ENCODE peak calls at places on chromosome 9, in nine cellular contexts. V is naive thymus-derived CD8-positive, alpha-beta T cell; X is NCI-H345; T is activated CD4-positive, CD25-positive, alpha-beta regulatory T cell; C is NCI-H510A; R is activated T-cell treated with anti-CD3 and anti-CD28 coated beads, Interleukin-2, amount 50 U/mL, for 24 hours; D is T-helper 17 cell; E is LHCN-M2; N is CD8-positive, alpha-beta T cell. M is an unnamed sample.

GRCh38 chr9:85703398-85703797 is 38.4 kb downstream of the AGTPBP1 start:
- DNase-seq in D (no peak), X (no peak), N (no peak), T (no peak), R (no peak), V (no peak), E (peak; percentile 20), C (no peak), M (no peak)

GRCh38 chr9:99368341-99369326 is 146.6 kb downstream of the SEC61B start:
- DNase-seq in N (no peak), R (no peak), V (peak; percentile 4), C (no peak), E (peak; percentile 54), T (no peak), X (no peak), D (no peak), M (peak; percentile 46)

GRCh38 chr9:107852891-107853290 is 363.3 kb upstream of the KLF4 start:
- DNase-seq in C (no peak), D (no peak), X (no peak), R (no peak), T (no peak), E (no peak), N (no peak), V (no peak), M (no peak)

GRCh38 chr9:38355526-38356120 is 36.9 kb upstream of the ALDH1B1 start:
- DNase-seq in D (no peak), X (no peak), R (no peak), E (no peak), V (no peak), C (no peak), N (no peak), T (no peak), M (no peak)

GRCh38 chr9:91580136-91580535 is 156.5 kb upstream of the NFIL3 start:
- DNase-seq in C (no peak), T (no peak), E (no peak), D (no peak), X (no peak), R (no peak), N (no peak), V (no peak), M (no peak)

GRCh38 chr9:94011134-94011533 is 56.0 kb upstream of the BARX1 start:
- DNase-seq in N (peak; percentile 24), V (no peak), T (no peak), C (no peak), E (no peak), X (no peak), R (no peak), D (no peak), M (no peak)

GRCh38 chr9:89606049-89606481 is 1.3 kb downstream of the GADD45G start:
- DNase-seq in T (no peak), E (peak; percentile 51), V (peak; percentile 10), C (no peak), X (peak; percentile 45), R (no peak), N (peak; percentile 22), D (peak; percentile 31), M (peak; percentile 46)

GRCh38 chr9:36836486-36836885 is 197.6 kb downstream of the PAX5 start:
- DNase-seq in D (no peak), R (no peak), V (no peak), C (no peak), N (no peak), T (no peak), X (no peak), E (no peak), M (no peak)

GRCh38 chr9:1001838-1002237 is 25.4 kb downstream of the DMRT3 start:
- DNase-seq in X (no peak), E (peak; percentile 67), V (no peak), D (no peak), C (no peak), N (no peak), R (no peak), T (no peak), M (no peak)

GRCh38 chr9:132885691-132886357 is 7.1 kb downstream of the SPACA9 start:
- DNase-seq in C (no peak), R (no peak), X (no peak), T (no peak), N (no peak), E (no peak), D (no peak), V (no peak), M (no peak)

GRCh38 chr9:967851-968641 is 8.4 kb upstream of the DMRT3 start:
- DNase-seq in D (no peak), V (no peak), N (no peak), C (peak; percentile 33), X (no peak), R (no peak), E (no peak), T (no peak), M (no peak)

GRCh38 chr9:4762889-4763521 is 22.0 kb upstream of the AK3 start:
- DNase-seq in V (no peak), N (no peak), E (peak; percentile 21), C (no peak), D (no peak), T (no peak), R (no peak), X (no peak), M (peak; percentile 57)

GRCh38 chr9:74379718-74380117 is 117.4 kb upstream of the RORB start:
- DNase-seq in C (peak; percentile 3), R (no peak), X (no peak), T (no peak), D (no peak), E (no peak), V (no peak), N (no peak), M (peak; percentile 1)

GRCh38 chr9:87674565-87675299 is 51.2 kb upstream of the CTSL start:
- DNase-seq in X (no peak), R (no peak), T (no peak), D (no peak), E (no peak), N (no peak), V (no peak), C (no peak), M (no peak)

GRCh38 chr9:99015890-99016289 is 72.2 kb downstream of the COL15A1 start:
- DNase-seq in N (no peak), X (no peak), D (no peak), C (no peak), V (no peak), R (no peak), E (no peak), T (no peak), M (no peak)

GRCh38 chr9:133768859-133769510 is 30.8 kb upstream of the SARDH start:
- DNase-seq in V (no peak), C (no peak), E (no peak), T (no peak), X (no peak), R (peak; percentile 27), D (peak; percentile 2), N (no peak), M (peak; percentile 1)

GRCh38 chr9:105656131-105656921 is 5.9 kb upstream of the TAL2 start:
- DNase-seq in N (no peak), T (no peak), C (peak; percentile 29), X (peak; percentile 57), E (no peak), D (no peak), R (peak; percentile 34), V (no peak), M (peak; percentile 54)

GRCh38 chr9:23434654-23435053 is 391.4 kb downstream of the ELAVL2 start:
- DNase-seq in D (no peak), N (no peak), T (no peak), E (no peak), C (no peak), X (no peak), R (no peak), V (no peak), M (no peak)

GRCh38 chr9:116308070-116308469 is 154.5 kb downstream of the PAPPA start:
- DNase-seq in D (no peak), X (no peak), R (no peak), N (no peak), E (no peak), T (no peak), C (no peak), V (no peak), M (no peak)

GRCh38 chr9:137878146-137878941 is 762 bp downstream of the CACNA1B start:
- DNase-seq in N (no peak), D (no peak), T (no peak), C (no peak), V (no peak), E (no peak), X (peak; percentile 47), R (peak; percentile 58), M (peak; percentile 48)

GRCh38 chr9:121601234-121601633 is 50.2 kb upstream of the DAB2IP start:
- DNase-seq in N (no peak), X (no peak), V (no peak), D (no peak), R (no peak), C (no peak), T (no peak), E (no peak), M (no peak)

GRCh38 chr9:97046228-97046627 is 7.3 kb upstream of the CTSV start:
- DNase-seq in N (no peak), V (no peak), T (no peak), C (no peak), E (no peak), R (no peak), X (peak; percentile 84), D (no peak), M (peak; percentile 33)

GRCh38 chr9:93635186-93636107 is 59.1 kb downstream of the PHF2 start:
- DNase-seq in V (no peak), N (no peak), D (no peak), X (no peak), R (peak; percentile 14), C (no peak), E (no peak), T (no peak), M (no peak)

GRCh38 chr9:98254236-98255063 is 999 bp downstream of the TBC1D2 start:
- DNase-seq in V (no peak), R (no peak), X (no peak), T (no peak), C (no peak), D (no peak), N (no peak), E (no peak), M (no peak)

GRCh38 chr9:134360897-134361296 is 34.6 kb downstream of the RXRA start:
- DNase-seq in N (no peak), D (no peak), V (no peak), X (no peak), E (no peak), T (no peak), C (no peak), R (no peak), M (no peak)

GRCh38 chr9:99134893-99135341 is 30.0 kb downstream of the TGFBR1 start:
- DNase-seq in E (peak; percentile 63), V (no peak), D (no peak), X (no peak), C (no peak), T (no peak), R (no peak), N (no peak), M (no peak)

GRCh38 chr9:6759114-6759977 is 1.6 kb downstream of the KDM4C start:
- DNase-seq in V (no peak), T (no peak), C (no peak), X (no peak), N (peak; percentile 21), R (peak; percentile 48), E (peak; percentile 87), D (peak; percentile 29), M (peak; percentile 23)

GRCh38 chr9:132125944-132126720 is 35.7 kb upstream of the NTNG2 start:
- DNase-seq in N (no peak), R (no peak), V (no peak), D (no peak), T (no peak), X (no peak), C (peak; percentile 51), E (no peak), M (no peak)

GRCh38 chr9:93467462-93467861 is 14.1 kb upstream of the FAM120AOS start:
- DNase-seq in T (no peak), N (no peak), V (no peak), D (no peak), R (no peak), X (peak; percentile 2), C (no peak), E (no peak), M (peak; percentile 59)

GRCh38 chr9:118871531-118871930 is 497.7 kb downstream of the BRINP1 start:
- DNase-seq in T (no peak), R (no peak), N (no peak), C (no peak), D (no peak), X (no peak), V (no peak), E (peak; percentile 6), M (no peak)

GRCh38 chr9:127706836-127707241 is at the start of gene CFAP157:
- DNase-seq in N (no peak), R (no peak), V (no peak), D (no peak), T (no peak), X (peak; percentile 29), C (peak; percentile 41), E (no peak), M (peak; percentile 44)

M was measured in NCI-H146.